ENCODE peak calls at places on chromosome 10, in four cellular contexts. One of them, this sample, is unnamed.

GRCh38 chr10:80411267-80411668 is 2.9 kb downstream of the PRXL2A start:
- DNase-seq in HAP-1: no peak
- DNase-seq in AML-193: no peak
- DNase-seq in left lobe of liver: peak; percentile 67
- DNase-seq in this sample: no peak

GRCh38 chr10:35711615-35712411 is 69.7 kb upstream of the FZD8 start:
- DNase-seq in HAP-1: no peak
- DNase-seq in AML-193: no peak
- DNase-seq in left lobe of liver: no peak
- DNase-seq in this sample: no peak

GRCh38 chr10:90288403-90288933 is 569.4 kb downstream of the HTR7 start:
- DNase-seq in HAP-1: no peak
- DNase-seq in AML-193: no peak
- DNase-seq in left lobe of liver: no peak
- DNase-seq in this sample: no peak

GRCh38 chr10:47036771-47037170 is 125.5 kb downstream of the PTPN20 start:
- DNase-seq in HAP-1: no peak
- DNase-seq in AML-193: no peak
- DNase-seq in left lobe of liver: no peak
- DNase-seq in this sample: no peak

GRCh38 chr10:7937315-7937945 is 117.1 kb upstream of the GATA3 start:
- DNase-seq in HAP-1: no peak
- DNase-seq in AML-193: no peak
- DNase-seq in left lobe of liver: no peak
- DNase-seq in this sample: no peak

GRCh38 chr10:125061557-125062243 is 98.7 kb downstream of the CTBP2 start:
- DNase-seq in HAP-1: no peak
- DNase-seq in AML-193: no peak
- DNase-seq in left lobe of liver: no peak
- DNase-seq in this sample: no peak

GRCh38 chr10:78972947-78973900 is 95.5 kb upstream of the ZMIZ1 start:
- DNase-seq in HAP-1: peak; percentile 92
- DNase-seq in AML-193: peak; percentile 45
- DNase-seq in left lobe of liver: peak; percentile 88
- DNase-seq in this sample: peak; percentile 86

GRCh38 chr10:15106352-15107013 is 9.3 kb downstream of the RPP38 start:
- DNase-seq in HAP-1: peak; percentile 67
- DNase-seq in AML-193: peak; percentile 25
- DNase-seq in left lobe of liver: peak; percentile 54
- DNase-seq in this sample: peak; percentile 75

GRCh38 chr10:120800528-120801323 is 50.4 kb upstream of the WDR11 start:
- DNase-seq in HAP-1: no peak
- DNase-seq in AML-193: no peak
- DNase-seq in left lobe of liver: no peak
- DNase-seq in this sample: no peak

GRCh38 chr10:7378602-7379403 is 32.0 kb downstream of the SFMBT2 start:
- DNase-seq in HAP-1: no peak
- DNase-seq in AML-193: no peak
- DNase-seq in left lobe of liver: no peak
- DNase-seq in this sample: no peak

GRCh38 chr10:25050402-25050801 is 34.0 kb downstream of the THNSL1 start:
- DNase-seq in HAP-1: no peak
- DNase-seq in AML-193: no peak
- DNase-seq in left lobe of liver: no peak
- DNase-seq in this sample: no peak

GRCh38 chr10:71161429-71161828 is 50.9 kb upstream of the UNC5B start:
- DNase-seq in HAP-1: no peak
- DNase-seq in AML-193: no peak
- DNase-seq in left lobe of liver: no peak
- DNase-seq in this sample: no peak

GRCh38 chr10:37952051-37952815 is 24.2 kb downstream of the ZNF25 start:
- DNase-seq in HAP-1: no peak
- DNase-seq in AML-193: no peak
- DNase-seq in left lobe of liver: no peak
- DNase-seq in this sample: no peak

GRCh38 chr10:43574035-43574892 is at the start of gene ZNF239:
- DNase-seq in HAP-1: no peak
- DNase-seq in AML-193: peak; percentile 60
- DNase-seq in left lobe of liver: peak; percentile 77
- DNase-seq in this sample: peak; percentile 85

GRCh38 chr10:43136995-43137700 is 1.1 kb upstream of the CSGALNACT2 start:
- DNase-seq in HAP-1: no peak
- DNase-seq in AML-193: no peak
- DNase-seq in left lobe of liver: no peak
- DNase-seq in this sample: no peak

GRCh38 chr10:97065128-97065527 is 120.6 kb downstream of the SLIT1 start:
- DNase-seq in HAP-1: no peak
- DNase-seq in AML-193: no peak
- DNase-seq in left lobe of liver: no peak
- DNase-seq in this sample: no peak

GRCh38 chr10:88116491-88116890 is 253.1 kb downstream of the PTEN start:
- DNase-seq in HAP-1: no peak
- DNase-seq in AML-193: no peak
- DNase-seq in left lobe of liver: no peak
- DNase-seq in this sample: no peak

GRCh38 chr10:121942749-121943148 is 14.9 kb upstream of the ATE1 start:
- DNase-seq in HAP-1: no peak
- DNase-seq in AML-193: peak; percentile 74
- DNase-seq in left lobe of liver: no peak
- DNase-seq in this sample: no peak

GRCh38 chr10:46992794-46993552 is 81.7 kb downstream of the PTPN20 start:
- DNase-seq in HAP-1: peak; percentile 49
- DNase-seq in AML-193: peak; percentile 49
- DNase-seq in left lobe of liver: no peak
- DNase-seq in this sample: peak; percentile 47

GRCh38 chr10:88472540-88472939 is 110.6 kb downstream of the RNLS start:
- DNase-seq in HAP-1: no peak
- DNase-seq in AML-193: no peak
- DNase-seq in left lobe of liver: no peak
- DNase-seq in this sample: no peak

GRCh38 chr10:88361995-88362540 is 221.1 kb downstream of the RNLS start:
- DNase-seq in HAP-1: no peak
- DNase-seq in AML-193: no peak
- DNase-seq in left lobe of liver: no peak
- DNase-seq in this sample: no peak

GRCh38 chr10:52409928-52410327 is 95.8 kb downstream of the DKK1 start:
- DNase-seq in HAP-1: no peak
- DNase-seq in AML-193: no peak
- DNase-seq in left lobe of liver: no peak
- DNase-seq in this sample: no peak

GRCh38 chr10:16950686-16951681 is 133.8 kb upstream of the RSU1 start:
- DNase-seq in HAP-1: peak; percentile 34
- DNase-seq in AML-193: no peak
- DNase-seq in left lobe of liver: no peak
- DNase-seq in this sample: peak; percentile 39

GRCh38 chr10:117544729-117545140 is 2.2 kb downstream of the EMX2 start:
- DNase-seq in HAP-1: no peak
- DNase-seq in AML-193: no peak
- DNase-seq in left lobe of liver: no peak
- DNase-seq in this sample: peak; percentile 15

This sample was measured in HEK293T.